ENCODE peak calls at places on chromosomes 7 and 10, in seven cellular contexts. M is uterus; K is NCI-H1436; T is occipital lobe; F is LNCaP clone FGC; S is lower lobe of right lung; Q is central memory CD4-positive, alpha-beta T cell. V is an unnamed sample.

GRCh38 chr10:18238875-18239485 is 98.8 kb downstream of the CACNB2 start:
- DNase-seq in M (no peak), K (peak), T (no peak), F (no peak), S (no peak), Q (no peak), V (peak)

GRCh38 chr10:88120599-88121333 is 257.3 kb downstream of the PTEN start:
- DNase-seq in M (no peak), K (no peak), T (no peak), F (no peak), S (peak), Q (no peak), V (no peak)

GRCh38 chr10:59395984-59396383 is 33.6 kb upstream of the FAM13C start:
- DNase-seq in M (no peak), K (no peak), T (no peak), F (no peak), S (no peak), Q (no peak), V (no peak)

GRCh38 chr7:151083071-151083823 is at the start of gene TMUB1:
- DNase-seq in M (peak), K (peak), T (peak), F (no peak), S (peak), Q (peak), V (peak)

GRCh38 chr7:37945336-37945735 is 24.9 kb downstream of the EPDR1 start:
- DNase-seq in M (no peak), K (no peak), T (no peak), F (no peak), S (no peak), Q (no peak), V (no peak)

GRCh38 chr7:51593638-51594037 is 277.0 kb upstream of the COBL start:
- DNase-seq in M (no peak), K (no peak), T (no peak), F (no peak), S (no peak), Q (no peak), V (no peak)

GRCh38 chr10:18325889-18326531 is 185.8 kb downstream of the CACNB2 start:
- DNase-seq in M (no peak), K (no peak), T (no peak), F (peak), S (no peak), Q (no peak), V (no peak)

GRCh38 chr7:81081626-81082025 is 162.8 kb upstream of the SEMA3C start:
- DNase-seq in M (no peak), K (no peak), T (no peak), F (no peak), S (no peak), Q (no peak), V (no peak)

GRCh38 chr10:80436459-80437098 is 17.5 kb upstream of the TSPAN14 start:
- DNase-seq in M (no peak), K (no peak), T (no peak), F (no peak), S (no peak), Q (no peak), V (no peak)

GRCh38 chr10:104351067-104351681 is 2.5 kb upstream of the CFAP58 start:
- DNase-seq in M (no peak), K (no peak), T (no peak), F (no peak), S (no peak), Q (no peak), V (no peak)

GRCh38 chr10:13051126-13051694 is 48.8 kb upstream of the OPTN start:
- DNase-seq in M (no peak), K (no peak), T (no peak), F (no peak), S (no peak), Q (no peak), V (no peak)

GRCh38 chr10:133441780-133442179 is 12.0 kb upstream of the SCART1 start:
- DNase-seq in M (peak), K (no peak), T (no peak), F (no peak), S (no peak), Q (no peak), V (no peak)

GRCh38 chr10:5942001-5942400 is 35.3 kb downstream of the IL15RA start:
- DNase-seq in M (no peak), K (no peak), T (no peak), F (no peak), S (peak), Q (no peak), V (no peak)

GRCh38 chr7:46544396-46545008 is 623.4 kb upstream of the IGFBP3 start:
- DNase-seq in M (no peak), K (no peak), T (no peak), F (no peak), S (no peak), Q (no peak), V (no peak)